ENCODE peak calls at places on chromosome X, in six cellular contexts. M is MM.1S; H is naive thymus-derived CD8-positive, alpha-beta T cell; Z is RWPE1; V is BJ; Y is EL. O is an unnamed sample.

GRCh38 chrX:22150371-22150770 is 118.2 kb downstream of the PHEX start:
- DNase-seq in M (no peak), Y (no peak), Z (no peak), V (no peak), H (no peak), O (no peak)

GRCh38 chrX:78165425-78165824 is 26.0 kb upstream of the TAF9B start:
- DNase-seq in Y (no peak), M (no peak), V (no peak), Z (no peak), H (no peak), O (no peak)

GRCh38 chrX:47143894-47144625 is 442 bp downstream of the NDUFB11 start:
- DNase-seq in M (peak; percentile 46), H (peak; percentile 5), V (peak; percentile 4), Z (peak; percentile 55), Y (peak; percentile 29), O (peak; percentile 70)

GRCh38 chrX:74535211-74535621 is 79.2 kb downstream of the RLIM start:
- DNase-seq in M (peak; percentile 48), H (no peak), V (peak; percentile 12), Z (peak; percentile 9), Y (peak; percentile 48), O (no peak)

GRCh38 chrX:105698386-105698785 is 124.0 kb upstream of the NRK start:
- DNase-seq in V (no peak), Z (no peak), M (no peak), H (no peak), Y (no peak), O (no peak)

GRCh38 chrX:46340696-46341095 is 204.5 kb downstream of the ZNF674 start:
- DNase-seq in Y (no peak), H (no peak), V (no peak), Z (no peak), M (no peak), O (no peak)

GRCh38 chrX:101977091-101977490 is 45.3 kb upstream of the ZMAT1 start:
- DNase-seq in H (no peak), V (no peak), M (no peak), Y (peak; percentile 66), Z (no peak), O (no peak)

GRCh38 chrX:28847423-28847822 is 260.2 kb downstream of the IL1RAPL1 start:
- DNase-seq in H (no peak), M (no peak), Z (peak; percentile 18), V (no peak), Y (peak; percentile 0), O (peak; percentile 64)

GRCh38 chrX:48998391-48998790 is 3.7 kb downstream of the GRIPAP1 start:
- DNase-seq in Y (no peak), V (no peak), H (no peak), Z (no peak), M (no peak), O (no peak)

GRCh38 chrX:82541822-82542221 is 966.3 kb upstream of the POU3F4 start:
- DNase-seq in H (no peak), Y (no peak), V (no peak), M (no peak), Z (no peak), O (no peak)

GRCh38 chrX:97740044-97740443 is 856.3 kb downstream of the RPA4 start:
- DNase-seq in H (no peak), Y (no peak), V (no peak), Z (peak; percentile 16), M (no peak), O (no peak)

GRCh38 chrX:10102046-10102704 is 54.6 kb upstream of the CLCN4 start:
- DNase-seq in M (no peak), H (no peak), Y (peak; percentile 15), V (no peak), Z (no peak), O (no peak)

GRCh38 chrX:10709276-10709675 is 88.9 kb upstream of the MID1 start:
- DNase-seq in V (no peak), Y (no peak), M (no peak), Z (no peak), H (no peak), O (no peak)

GRCh38 chrX:964831-965416 is 247.5 kb downstream of the CRLF2 start:
- DNase-seq in M (peak; percentile 67), V (no peak), Y (peak; percentile 18), H (no peak), Z (no peak), O (no peak)

GRCh38 chrX:41110801-41111625 is 25.8 kb downstream of the USP9X start:
- DNase-seq in Z (no peak), V (no peak), Y (peak; percentile 41), H (no peak), M (no peak), O (no peak)

GRCh38 chrX:120144178-120144844 is 14.1 kb upstream of the RHOXF2 start:
- DNase-seq in V (no peak), Y (no peak), H (no peak), M (no peak), Z (no peak), O (no peak)

GRCh38 chrX:118807151-118808017 is 16.2 kb upstream of the ZCCHC12 start:
- DNase-seq in H (peak; percentile 9), Z (no peak), Y (peak; percentile 54), V (no peak), M (peak; percentile 51), O (no peak)

GRCh38 chrX:42129541-42129940 is 206.2 kb upstream of the CASK start:
- DNase-seq in M (no peak), Z (no peak), H (no peak), Y (no peak), V (no peak), O (no peak)

GRCh38 chrX:70554081-70554480 is 109.4 kb downstream of the DLG3 start:
- DNase-seq in V (no peak), M (peak; percentile 21), Z (peak; percentile 17), Y (peak; percentile 8), H (no peak), O (no peak)

GRCh38 chrX:19875051-19875432 is 12.4 kb downstream of the SH3KBP1 start:
- DNase-seq in Z (no peak), M (no peak), V (no peak), H (no peak), Y (peak; percentile 8), O (no peak)

GRCh38 chrX:368811-369562 is 17.7 kb downstream of the PPP2R3B start:
- DNase-seq in V (no peak), Z (no peak), H (no peak), M (no peak), Y (peak; percentile 28), O (no peak)

GRCh38 chrX:2552621-2553297 is 52.0 kb upstream of the DHRSX start:
- DNase-seq in H (no peak), Y (peak; percentile 81), Z (no peak), V (peak; percentile 98), M (no peak), O (no peak)

GRCh38 chrX:66912417-66912816 is 273.5 kb upstream of the EDA2R start:
- DNase-seq in H (no peak), V (no peak), Y (no peak), M (no peak), Z (no peak), O (no peak)

GRCh38 chrX:108163333-108164082 is 71.9 kb downstream of the ATG4A start:
- DNase-seq in Y (no peak), Z (no peak), H (no peak), V (no peak), M (no peak), O (no peak)

GRCh38 chrX:54640103-54640428 is 110.0 kb downstream of the GNL3L start:
- DNase-seq in Z (no peak), M (no peak), H (no peak), V (no peak), Y (no peak), O (no peak)

GRCh38 chrX:110086916-110087484 is 84.1 kb downstream of the TMEM164 start:
- DNase-seq in V (peak; percentile 57), Y (peak; percentile 88), H (no peak), Z (peak; percentile 68), M (no peak), O (no peak)

GRCh38 chrX:133677123-133678063 is 262.1 kb upstream of the GPC4 start:
- DNase-seq in H (no peak), V (no peak), Y (no peak), Z (no peak), M (no peak), O (no peak)

GRCh38 chrX:52988985-52989917 is 30.9 kb upstream of the FAM156A start:
- DNase-seq in Z (peak; percentile 5), M (no peak), Y (no peak), H (no peak), V (no peak), O (peak; percentile 29)

GRCh38 chrX:20252392-20253231 is 14.1 kb downstream of the RPS6KA3 start:
- DNase-seq in H (peak; percentile 59), M (peak; percentile 42), V (no peak), Y (peak; percentile 53), Z (no peak), O (peak; percentile 63)

GRCh38 chrX:2342878-2343277 is 157.9 kb downstream of the DHRSX start:
- DNase-seq in H (no peak), V (peak; percentile 47), Z (no peak), Y (peak; percentile 75), M (no peak), O (no peak)

GRCh38 chrX:11398785-11399184 is 105.6 kb downstream of the AMELX start:
- DNase-seq in M (no peak), Y (no peak), Z (no peak), V (no peak), H (no peak), O (no peak)

GRCh38 chrX:10142041-10142589 is 14.7 kb upstream of the CLCN4 start:
- DNase-seq in H (no peak), Y (no peak), Z (no peak), M (no peak), V (no peak), O (peak; percentile 28)

GRCh38 chrX:49269010-49269767 is 404 bp upstream of the PPP1R3F start:
- DNase-seq in Z (peak; percentile 91), V (peak; percentile 85), M (peak; percentile 95), Y (peak; percentile 97), H (peak; percentile 87), O (peak; percentile 99)

GRCh38 chrX:141787655-141788054 is 50.5 kb upstream of the MAGEC3 start:
- DNase-seq in Z (no peak), H (no peak), M (no peak), Y (no peak), V (no peak), O (no peak)

O was measured in sigmoid colon.